ENCODE peak calls at places on chromosomes 6 and 20, in nine cellular contexts. Z is fibroblast of lung; A is PC-3; R is aorta; C is CD8-positive, alpha-beta memory T cell; I is IMR-90; J is brain microvascular endothelial cell; V is A549; X is astrocyte. N is an unnamed sample.

GRCh38 chr20:50366270-50367103 is 143.7 kb upstream of the PTPN1 start:
- DNase-seq in Z (peak; percentile 95), A (peak; percentile 80), R (no peak), C (no peak), I (peak; percentile 75), J (peak; percentile 40), V (no peak), X (peak; percentile 48), N (peak; percentile 42)

GRCh38 chr6:143283887-143284640 is 166.4 kb downstream of the ADAT2 start:
- DNase-seq in Z (no peak), A (no peak), R (no peak), C (no peak), I (peak; percentile 14), J (no peak), V (no peak), X (peak; percentile 79), N (no peak)

GRCh38 chr20:50175938-50176933 is 14.4 kb upstream of the CEBPB start:
- DNase-seq in Z (no peak), A (no peak), R (no peak), C (no peak), I (no peak), J (no peak), V (no peak), X (no peak), N (no peak)

GRCh38 chr6:6057442-6058053 is 50.8 kb upstream of the NRN1 start:
- DNase-seq in Z (peak; percentile 21), A (peak; percentile 76), R (no peak), C (no peak), I (no peak), J (peak; percentile 61), V (peak; percentile 12), X (no peak), N (no peak)

GRCh38 chr6:56860466-56860865 is 94.4 kb upstream of the BEND6 start:
- DNase-seq in Z (peak; percentile 65), A (peak; percentile 52), R (no peak), C (no peak), I (peak; percentile 65), J (peak; percentile 27), V (no peak), X (peak; percentile 53), N (no peak)

GRCh38 chr6:2086328-2087008 is 158.9 kb downstream of the GMDS start:
- DNase-seq in Z (no peak), A (no peak), R (peak; percentile 47), C (no peak), I (no peak), J (no peak), V (no peak), X (no peak), N (no peak)

GRCh38 chr20:50107086-50107645 is 5.8 kb downstream of the UBE2V1 start:
- DNase-seq in Z (no peak), A (no peak), R (no peak), C (no peak), I (no peak), J (no peak), V (no peak), X (no peak), N (no peak)

GRCh38 chr6:66772785-66773184 is 1065.8 kb upstream of the EYS start:
- DNase-seq in Z (peak; percentile 84), A (no peak), R (peak; percentile 54), C (no peak), I (no peak), J (peak; percentile 4), V (no peak), X (peak; percentile 68), N (no peak)

GRCh38 chr6:16630035-16630643 is 131.1 kb downstream of the ATXN1 start:
- DNase-seq in Z (no peak), A (peak; percentile 64), R (no peak), C (no peak), I (no peak), J (no peak), V (no peak), X (no peak), N (no peak)

GRCh38 chr20:24681634-24682495 is 212.4 kb downstream of the SYNDIG1 start:
- DNase-seq in Z (no peak), A (no peak), R (no peak), C (no peak), I (no peak), J (no peak), V (no peak), X (no peak), N (no peak)

GRCh38 chr20:24683676-24684075 is 214.2 kb downstream of the SYNDIG1 start:
- DNase-seq in Z (no peak), A (no peak), R (no peak), C (no peak), I (no peak), J (no peak), V (no peak), X (no peak), N (no peak)

GRCh38 chr20:24684954-24685691 is 215.7 kb downstream of the SYNDIG1 start:
- DNase-seq in Z (no peak), A (no peak), R (no peak), C (no peak), I (no peak), J (no peak), V (no peak), X (no peak), N (no peak)

GRCh38 chr20:24684421-24684871 is 215.0 kb downstream of the SYNDIG1 start:
- DNase-seq in Z (no peak), A (no peak), R (no peak), C (no peak), I (no peak), J (no peak), V (no peak), X (no peak), N (no peak)

DNA sequence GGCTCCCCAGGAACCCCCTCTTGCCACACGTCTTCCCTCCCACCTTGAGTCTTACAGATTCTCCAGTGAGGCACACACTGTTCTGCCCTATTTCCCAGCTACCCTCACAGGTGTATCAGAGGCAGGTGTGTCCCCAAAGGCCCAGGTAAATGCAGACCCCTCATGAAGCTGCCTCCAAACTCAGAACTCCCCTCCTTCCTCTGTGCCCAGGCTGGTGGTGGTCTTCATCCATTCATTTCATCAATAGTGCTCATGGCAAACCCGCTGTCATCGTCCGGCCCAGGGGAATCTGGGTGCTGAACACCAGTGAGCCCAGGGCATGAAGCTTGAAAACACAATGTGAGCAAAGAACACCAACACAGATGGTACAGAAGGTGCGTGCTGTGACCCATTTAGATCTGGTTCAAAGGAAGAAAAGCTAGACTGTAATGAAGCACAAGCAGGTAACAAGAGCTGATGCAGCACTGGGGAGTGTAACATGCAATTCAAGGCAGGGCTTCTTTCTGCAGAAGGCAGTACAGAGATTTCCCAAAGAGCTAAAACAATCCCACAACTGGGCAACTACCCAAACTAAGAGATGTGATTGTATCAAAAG is 213.2 kb downstream of the SYNDIG1 start:
- DNase-seq in Z (no peak), A (no peak), R (no peak), C (no peak), I (no peak), J (no peak), V (no peak), X (no peak), N (no peak)
- H3K27ac ChIP-seq in Z (no peak overlapping the region), A (no peak overlapping the region), R (no peak overlapping the region), C (no peak overlapping the region), I (no peak overlapping the region), J (no peak overlapping the region), V (no peak overlapping the region), X (no peak overlapping the region), N (no peak overlapping the region)

GRCh38 chr6:54717849-54718455 is 128.6 kb upstream of the FAM83B start:
- DNase-seq in Z (peak; percentile 50), A (peak; percentile 94), R (no peak), C (peak; percentile 6), I (peak; percentile 37), J (peak; percentile 59), V (peak; percentile 15), X (peak; percentile 8), N (no peak)
- H3K27ac ChIP-seq in Z (no peak overlapping the region), A (no peak overlapping the region), R (no peak overlapping the region), C (no peak overlapping the region), I (no peak overlapping the region), J (no peak overlapping the region), V (no peak overlapping the region), X (no peak overlapping the region), N (no peak overlapping the region)

GRCh38 chr20:3766381-3766780 is 1.2 kb downstream of the ADISSP start:
- DNase-seq in Z (no peak), A (no peak), R (no peak), C (no peak), I (no peak), J (no peak), V (no peak), X (no peak), N (no peak)

GRCh38 chr20:3765171-3765887 is 2.2 kb downstream of the ADISSP start:
- DNase-seq in Z (no peak), A (no peak), R (no peak), C (no peak), I (no peak), J (no peak), V (no peak), X (no peak), N (no peak)

GRCh38 chr20:3760980-3761379 is 6.6 kb downstream of the ADISSP start:
- DNase-seq in Z (no peak), A (no peak), R (no peak), C (no peak), I (no peak), J (no peak), V (no peak), X (no peak), N (no peak)

GRCh38 chr20:3764659-3765058 is 2.9 kb downstream of the ADISSP start:
- DNase-seq in Z (no peak), A (no peak), R (no peak), C (no peak), I (no peak), J (no peak), V (no peak), X (no peak), N (no peak)

DNA sequence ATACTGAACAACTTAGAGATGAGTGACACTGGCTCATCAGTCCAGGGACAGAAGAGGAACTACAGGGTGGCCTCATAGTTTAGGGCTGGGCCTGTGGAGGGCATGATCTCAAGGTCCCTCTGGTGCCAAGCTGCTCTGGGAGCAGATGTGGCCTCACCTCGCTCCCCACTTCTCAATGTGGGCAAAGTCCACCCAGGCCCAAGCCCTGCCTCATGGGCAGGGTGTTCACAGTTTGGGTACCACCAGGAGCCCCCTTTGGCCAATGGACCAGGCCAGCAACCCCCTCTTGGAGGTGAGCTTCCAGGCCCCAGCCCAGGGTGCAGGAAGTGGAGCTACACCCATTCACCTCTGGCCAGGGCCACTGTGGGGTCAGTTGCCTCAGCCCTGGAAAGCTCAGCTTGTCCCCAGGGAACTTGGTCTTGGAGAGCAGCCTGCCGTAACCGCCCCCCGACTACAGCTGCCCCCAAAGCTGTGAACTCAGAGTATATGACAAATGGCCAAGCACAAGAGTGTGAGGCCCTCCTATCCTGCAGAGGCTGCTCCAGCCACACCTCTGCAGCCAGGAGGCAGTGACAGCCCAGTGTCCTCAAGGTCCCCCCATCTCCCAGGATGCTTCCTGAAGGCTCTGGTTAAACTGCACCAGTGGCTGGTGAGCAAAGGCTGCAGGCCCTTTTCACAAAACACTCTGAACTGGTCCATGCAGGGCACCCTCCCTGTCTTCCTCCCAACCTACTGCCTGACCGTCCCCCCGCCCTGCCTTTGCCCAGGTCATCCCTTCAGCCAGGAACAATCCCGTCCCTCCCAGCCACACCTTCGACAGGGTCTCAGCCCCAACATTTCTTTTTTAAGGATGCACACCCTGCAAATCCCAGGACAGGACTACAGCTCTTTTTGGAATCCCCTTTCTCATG is 3.6 kb downstream of the ADISSP start:
- DNase-seq in Z (no peak), A (no peak), R (no peak), C (no peak), I (no peak), J (no peak), V (no peak), X (no peak), N (no peak)
- H3K27ac ChIP-seq in Z (no peak overlapping the region), A (no peak overlapping the region), R (no peak overlapping the region), C (no peak overlapping the region), I (no peak overlapping the region), J (no peak overlapping the region), V (no peak overlapping the region), X (no peak overlapping the region), N (no peak overlapping the region)

GRCh38 chr6:158086706-158087518 is 81.2 kb downstream of the SERAC1 start:
- DNase-seq in Z (peak; percentile 36), A (no peak), R (peak; percentile 85), C (no peak), I (no peak), J (peak; percentile 62), V (no peak), X (no peak), N (no peak)
- H3K27ac ChIP-seq in Z (peak overlapping the region; percentile 47), A (no peak overlapping the region), R (peak overlapping the region; percentile 62), C (no peak overlapping the region), I (no peak overlapping the region), J (peak overlapping the region; percentile 70), V (no peak overlapping the region), X (peak overlapping the region; percentile 50), N (peak overlapping the region; percentile 11)

N was measured in AG04450.